ENCODE peak calls at places on chromosome 1, in eight cellular contexts. L, M, W, E, Z, R, D and T are unnamed samples.

GRCh38 chr1:185453496-185454192 is 136.6 kb upstream of the IVNS1ABP start:
- DNase-seq in L (no peak), M (no peak), D (no peak), R (no peak), E (peak), W (no peak), Z (no peak), T (no peak)

GRCh38 chr1:9455487-9456237 is 83.6 kb upstream of the SLC25A33 start:
- DNase-seq in W (peak), Z (peak), D (peak), L (peak), M (peak), E (peak), R (peak), T (peak)

GRCh38 chr1:65425697-65426096 is 5.2 kb downstream of the LEPR start:
- DNase-seq in M (no peak), E (peak), D (no peak), Z (no peak), W (peak), L (no peak), R (no peak), T (no peak)

GRCh38 chr1:67919714-67920113 is 86.4 kb upstream of the GNG12 start:
- DNase-seq in R (no peak), L (no peak), Z (no peak), M (no peak), D (no peak), E (no peak), W (no peak), T (no peak)

GRCh38 chr1:160519542-160520435 is 3.3 kb downstream of the SLAMF6 start:
- DNase-seq in R (no peak), L (no peak), Z (no peak), M (no peak), D (no peak), W (peak), E (peak), T (no peak)

GRCh38 chr1:116667577-116668105 is at the start of gene IGSF3:
- DNase-seq in E (peak), R (peak), M (no peak), D (peak), L (peak), W (peak), Z (peak), T (peak)

GRCh38 chr1:205325334-205325884 is 3.9 kb upstream of the NUAK2 start:
- DNase-seq in L (peak), D (peak), M (peak), W (peak), Z (no peak), R (no peak), E (peak), T (peak)

GRCh38 chr1:211606914-211607751 is 28.2 kb upstream of the SLC30A1 start:
- DNase-seq in M (no peak), W (no peak), L (no peak), Z (no peak), R (no peak), D (no peak), E (peak), T (no peak)

GRCh38 chr1:160795951-160796383 is at the start of gene LY9:
- DNase-seq in E (no peak), Z (peak), D (no peak), M (no peak), L (no peak), R (peak), W (no peak), T (no peak)

GRCh38 chr1:104378414-104378813 is 628.7 kb downstream of the AMY1C start:
- DNase-seq in W (peak), L (no peak), Z (no peak), E (no peak), M (no peak), R (no peak), D (no peak), T (no peak)

GRCh38 chr1:243294723-243295121 is 38.9 kb downstream of the SDCCAG8 start:
- DNase-seq in D (no peak), M (no peak), W (no peak), L (no peak), E (peak), Z (no peak), R (no peak), T (no peak)

GRCh38 chr1:176694713-176695112 is 231.7 kb downstream of the PAPPA2 start:
- DNase-seq in E (no peak), L (no peak), W (peak), Z (no peak), R (no peak), M (no peak), D (no peak), T (no peak)

GRCh38 chr1:208171615-208172388 is 72.4 kb downstream of the PLXNA2 start:
- DNase-seq in E (no peak), Z (no peak), D (no peak), M (no peak), W (no peak), L (no peak), R (no peak), T (no peak)

GRCh38 chr1:208272311-208272710 is 28.1 kb upstream of the PLXNA2 start:
- DNase-seq in E (no peak), R (no peak), M (no peak), W (no peak), L (no peak), Z (no peak), D (no peak), T (no peak)

GRCh38 chr1:205313681-205314308 is 7.8 kb downstream of the NUAK2 start:
- DNase-seq in W (peak), D (peak), R (peak), M (peak), L (no peak), E (peak), Z (no peak), T (peak)

GRCh38 chr1:15649937-15650336 is 32.7 kb downstream of the DDI2 start:
- DNase-seq in D (no peak), W (no peak), R (no peak), Z (no peak), M (no peak), L (no peak), E (no peak), T (no peak)

GRCh38 chr1:40392206-40392605 is 18.7 kb downstream of the SMAP2 start:
- DNase-seq in L (no peak), E (peak), R (no peak), M (no peak), D (no peak), W (no peak), Z (no peak), T (no peak)

GRCh38 chr1:55735110-55735509 is 519.9 kb upstream of the USP24 start:
- DNase-seq in L (no peak), M (no peak), E (peak), W (no peak), R (no peak), Z (no peak), D (no peak), T (no peak)

GRCh38 chr1:182993746-182994145 is 29.5 kb upstream of the LAMC1 start:
- DNase-seq in D (no peak), E (peak), W (no peak), L (no peak), M (no peak), R (no peak), Z (no peak), T (no peak)

GRCh38 chr1:115463347-115463746 is 125.3 kb upstream of the NGF start:
- DNase-seq in M (no peak), L (no peak), R (no peak), W (no peak), D (no peak), Z (no peak), E (peak), T (peak)

GRCh38 chr1:58649555-58649954 is 50.3 kb downstream of the MYSM1 start:
- DNase-seq in W (no peak), D (no peak), E (no peak), L (no peak), Z (peak), R (no peak), M (no peak), T (no peak)

GRCh38 chr1:147168626-147169058 is 3.6 kb downstream of the PRKAB2 start:
- DNase-seq in R (no peak), D (no peak), M (no peak), Z (no peak), E (peak), L (no peak), W (no peak), T (no peak)

GRCh38 chr1:46804926-46805325 is 6.1 kb downstream of the CYP4B1 start:
- DNase-seq in D (no peak), L (no peak), W (no peak), R (no peak), E (no peak), Z (no peak), M (no peak), T (no peak)

GRCh38 chr1:25700124-25700523 is 83.5 kb downstream of the MAN1C1 start:
- DNase-seq in E (no peak), W (no peak), Z (no peak), M (no peak), R (no peak), D (no peak), L (no peak), T (no peak)

GRCh38 chr1:37274491-37274890 is 199.9 kb upstream of the ZC3H12A start:
- DNase-seq in E (no peak), R (no peak), M (no peak), Z (no peak), D (no peak), W (peak), L (no peak), T (no peak)

GRCh38 chr1:79847715-79848114 is 841.2 kb upstream of the ADGRL4 start:
- DNase-seq in W (no peak), L (no peak), D (no peak), Z (no peak), M (no peak), E (no peak), R (no peak), T (peak)

GRCh38 chr1:208164609-208165008 is 79.6 kb downstream of the PLXNA2 start:
- DNase-seq in E (no peak), L (no peak), D (no peak), W (no peak), R (no peak), Z (no peak), M (no peak), T (no peak)

GRCh38 chr1:206094024-206094423 is 23.2 kb downstream of the AVPR1B start:
- DNase-seq in M (no peak), L (no peak), R (no peak), E (no peak), D (no peak), Z (no peak), W (no peak), T (no peak)

GRCh38 chr1:201299968-201300367 is 16.7 kb downstream of the PKP1 start:
- DNase-seq in W (no peak), Z (no peak), E (peak), R (no peak), D (no peak), L (no peak), M (no peak), T (no peak)

GRCh38 chr1:145877923-145878486 is 7.7 kb downstream of the ANKRD35 start:
- DNase-seq in R (no peak), Z (no peak), M (no peak), L (no peak), E (peak), W (no peak), D (no peak), T (no peak)

GRCh38 chr1:9100471-9101043 is 28.3 kb downstream of the GPR157 start:
- DNase-seq in W (no peak), E (peak), L (no peak), D (no peak), Z (no peak), M (no peak), R (no peak), T (no peak)

GRCh38 chr1:229087339-229087738 is 183.6 kb upstream of the RAB4A start:
- DNase-seq in Z (no peak), R (no peak), E (no peak), M (no peak), W (no peak), L (no peak), D (no peak), T (no peak)

GRCh38 chr1:4599521-4599920 is 54.9 kb upstream of the AJAP1 start:
- DNase-seq in M (no peak), L (no peak), Z (no peak), D (no peak), E (no peak), R (no peak), W (no peak), T (peak)

GRCh38 chr1:198499588-198499987 is 40.9 kb downstream of the ATP6V1G3 start:
- DNase-seq in W (no peak), Z (no peak), E (peak), L (no peak), M (no peak), D (no peak), R (no peak), T (no peak)